ENCODE peak calls at places on chromosomes 7 and 10, in seven cellular contexts. M is Daoy; N is iPS-NIHi11; R is dermis blood vessel endothelial cell; O is T-helper 9 cell; V is T-cell; I is activated CD4-positive, alpha-beta T cell treated with anti-CD3 and anti-CD28 coated beads, Interleukin-2, amount 50 U/mL, for 48 hours. Z is an unnamed sample.

GRCh38 chr7:16421333-16422099 is at the start of gene CRPPA:
- DNase-seq in V (peak), I (peak), M (peak), O (peak), R (peak), N (peak), Z (no peak)

GRCh38 chr7:76165106-76165972 is 36.4 kb upstream of the SRRM3 start:
- DNase-seq in V (no peak), N (no peak), I (no peak), M (no peak), R (no peak), O (no peak), Z (no peak)

GRCh38 chr10:101450277-101451080 is 96.5 kb downstream of the BTRC start:
- DNase-seq in N (no peak), I (no peak), V (no peak), R (no peak), M (no peak), O (no peak), Z (no peak)

GRCh38 chr7:137421389-137421788 is 77.9 kb upstream of the PTN start:
- DNase-seq in I (no peak), M (no peak), O (no peak), R (no peak), N (no peak), V (no peak), Z (no peak)

GRCh38 chr7:149880871-149881301 is 7.1 kb downstream of the ATP6V0E2 start:
- DNase-seq in N (no peak), V (no peak), I (no peak), R (no peak), O (no peak), M (no peak), Z (no peak)

GRCh38 chr10:13268841-13269240 is 31.0 kb downstream of the PHYH start:
- DNase-seq in N (no peak), M (no peak), O (no peak), V (no peak), I (no peak), R (no peak), Z (no peak)

GRCh38 chr7:7695418-7695817 is 23.0 kb downstream of the RPA3 start:
- DNase-seq in M (no peak), N (no peak), V (no peak), R (no peak), I (no peak), O (no peak), Z (no peak)

GRCh38 chr10:123570898-123571515 is 95.1 kb upstream of the GPR26 start:
- DNase-seq in O (no peak), V (no peak), I (no peak), M (no peak), R (no peak), N (no peak), Z (no peak)

GRCh38 chr7:100358857-100359212 is 918 bp downstream of the PILRB start:
- DNase-seq in N (no peak), I (no peak), O (no peak), R (no peak), M (no peak), V (no peak), Z (no peak)

GRCh38 chr7:108104324-108104723 is 25.8 kb downstream of the LAMB4 start:
- DNase-seq in O (no peak), I (no peak), V (no peak), N (no peak), M (no peak), R (no peak), Z (no peak)

GRCh38 chr10:17665742-17666141 is 21.8 kb downstream of the STAM start:
- DNase-seq in I (no peak), O (no peak), M (peak), N (no peak), V (no peak), R (peak), Z (no peak)

GRCh38 chr10:25875555-25876165 is 58.4 kb upstream of the MYO3A start:
- DNase-seq in I (peak), N (peak), R (peak), O (peak), M (peak), V (peak), Z (peak)

GRCh38 chr10:110306452-110306768 is 1.7 kb upstream of the SMNDC1 start:
- DNase-seq in M (no peak), R (no peak), O (no peak), N (no peak), I (no peak), V (no peak), Z (no peak)

GRCh38 chr7:100128602-100128963 is 1.8 kb downstream of the MBLAC1 start:
- DNase-seq in M (no peak), N (no peak), V (no peak), I (no peak), O (no peak), R (no peak), Z (no peak)